ENCODE peak calls at places on chromosomes 6 and 20, in five cellular contexts. Y is suprapubic skin, I is Calu3, X is fibroblast of the aortic adventitia, H is neural crest cell. L is an unnamed sample.

GRCh38 chr6:79421001-79421411 is 116.2 kb downstream of the LCA5 start:
- DNase-seq in Y (no peak), I (no peak), X (peak), H (no peak), L (no peak)

GRCh38 chr20:24490598-24490997 is 21.2 kb downstream of the SYNDIG1 start:
- DNase-seq in Y (no peak), I (no peak), X (no peak), H (no peak), L (no peak)

GRCh38 chr20:52142801-52143200 is 48.8 kb downstream of the ZFP64 start:
- DNase-seq in Y (no peak), I (no peak), X (no peak), H (no peak), L (no peak)

GRCh38 chr20:57261488-57262243 is 4.8 kb downstream of the BMP7 start:
- DNase-seq in Y (no peak), I (no peak), X (no peak), H (no peak), L (no peak)

GRCh38 chr6:72720464-72720863 is 98.6 kb downstream of the KCNQ5 start:
- DNase-seq in Y (no peak), I (no peak), X (peak), H (no peak), L (no peak)

GRCh38 chr20:44079968-44080560 is 106.9 kb downstream of the JPH2 start:
- DNase-seq in Y (no peak), I (no peak), X (peak), H (no peak), L (no peak)

GRCh38 chr20:24916412-24916811 is 32.7 kb upstream of the CST7 start:
- DNase-seq in Y (peak), I (no peak), X (no peak), H (no peak), L (no peak)

GRCh38 chr6:54074591-54075195 is 36.5 kb upstream of the MLIP start:
- DNase-seq in Y (no peak), I (no peak), X (no peak), H (no peak), L (no peak)

GRCh38 chr6:169167581-169168301 is 85.9 kb downstream of the THBS2 start:
- DNase-seq in Y (no peak), I (no peak), X (peak), H (no peak), L (no peak)

GRCh38 chr20:10673831-10674683 is at the start of gene JAG1:
- DNase-seq in Y (peak), I (peak), X (peak), H (peak), L (peak)

GRCh38 chr6:45419574-45420082 is 41.9 kb upstream of the SUPT3H start:
- DNase-seq in Y (no peak), I (peak), X (no peak), H (peak), L (peak)

GRCh38 chr6:154274175-154274574 is 82.4 kb downstream of the IPCEF1 start:
- DNase-seq in Y (no peak), I (no peak), X (no peak), H (no peak), L (no peak)

GRCh38 chr6:154276810-154277577 is 79.6 kb downstream of the IPCEF1 start:
- DNase-seq in Y (no peak), I (no peak), X (peak), H (no peak), L (peak)

DNA sequence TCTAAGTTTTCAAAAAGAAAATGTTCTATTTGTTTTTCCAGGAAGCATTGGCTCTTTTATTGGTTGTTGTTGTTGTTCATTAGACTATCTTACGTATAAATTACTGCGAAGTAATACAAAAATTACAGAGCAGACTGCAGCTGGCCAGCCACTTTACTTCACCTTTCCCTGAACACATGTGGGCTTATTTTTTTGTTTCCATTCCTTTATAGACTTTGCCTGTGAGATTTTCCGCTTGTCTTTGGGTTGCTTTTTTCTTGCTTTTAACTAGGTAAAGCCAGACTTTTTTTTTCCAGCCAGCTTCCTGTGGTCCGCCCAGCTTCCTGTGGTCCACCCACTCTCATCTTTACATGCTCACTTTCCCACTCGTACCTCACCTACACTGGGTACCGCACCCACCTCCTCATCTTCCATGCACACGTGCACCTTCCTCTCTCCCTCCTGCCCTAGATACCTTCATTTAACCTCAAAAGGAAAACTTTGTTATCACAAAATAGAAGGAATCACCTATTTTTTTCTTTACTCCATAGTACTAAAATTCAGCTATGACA is 79.0 kb downstream of the IPCEF1 start:
- DNase-seq in Y (no peak), I (no peak), X (no peak), H (no peak), L (no peak)
- TF ChIP-seq CTCF in Y (no peak), I (no peak), X (no peak), H (no peak), L (peak)

DNA sequence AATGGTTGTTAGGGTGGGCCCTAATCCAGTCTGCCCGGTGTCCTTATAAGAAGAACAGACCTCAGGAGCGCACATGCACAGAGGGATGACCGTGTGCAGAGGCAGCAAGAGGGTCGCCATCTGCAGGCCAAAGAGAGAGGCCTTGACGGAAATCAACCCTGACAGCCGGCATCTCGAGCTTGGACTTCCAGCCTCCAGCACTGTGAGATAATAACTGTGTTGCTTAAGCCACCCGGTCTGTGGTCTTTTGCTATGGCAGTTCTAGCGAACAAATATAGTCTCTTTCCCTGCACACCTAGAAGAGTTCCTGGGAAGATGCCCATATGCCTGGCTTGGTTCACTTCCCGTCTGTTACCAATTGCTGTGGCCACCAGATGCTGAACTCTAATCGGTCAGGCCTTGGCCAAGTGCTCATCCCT is 35.3 kb upstream of the PTGIS start:
- DNase-seq in Y (no peak), I (peak), X (peak), H (no peak), L (no peak)
- TF ChIP-seq CTCF in Y (no peak), I (peak), X (peak), H (peak), L (peak)

GRCh38 chr20:53580376-53581111 is 13.1 kb downstream of the ZNF217 start:
- DNase-seq in Y (no peak), I (no peak), X (peak), H (no peak), L (no peak)
- TF ChIP-seq CTCF in Y (peak), I (peak), X (peak), H (peak), L (no peak)

GRCh38 chr6:1110164-1110563 is 201.7 kb upstream of the FOXQ1 start:
- DNase-seq in Y (no peak), I (peak), X (no peak), H (no peak), L (no peak)
- TF ChIP-seq CTCF in Y (no peak), I (no peak), X (no peak), H (no peak), L (no peak)

DNA sequence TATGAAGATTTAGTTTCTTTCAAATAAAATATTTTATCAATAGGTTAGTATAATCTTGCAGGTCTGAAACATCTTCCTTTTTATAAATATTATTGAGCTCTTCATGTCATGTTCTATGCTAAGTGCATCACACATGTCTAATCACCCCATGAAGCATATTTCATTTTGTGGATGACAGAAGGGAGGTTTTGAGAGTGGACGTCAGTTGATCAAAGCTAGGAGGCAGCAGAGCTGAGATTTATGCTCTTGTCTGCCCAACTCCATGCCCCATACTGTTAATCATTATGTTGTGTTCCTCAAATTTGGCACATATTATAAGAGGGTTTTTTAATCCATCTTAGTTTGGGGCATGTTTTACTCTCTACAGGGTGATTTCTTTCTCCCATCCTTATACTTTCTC is 22.7 kb downstream of the DSE start:
- DNase-seq in Y (no peak), I (no peak), X (no peak), H (no peak), L (no peak)
- TF ChIP-seq CTCF in Y (no peak), I (no peak), X (peak), H (no peak), L (no peak)

DNA sequence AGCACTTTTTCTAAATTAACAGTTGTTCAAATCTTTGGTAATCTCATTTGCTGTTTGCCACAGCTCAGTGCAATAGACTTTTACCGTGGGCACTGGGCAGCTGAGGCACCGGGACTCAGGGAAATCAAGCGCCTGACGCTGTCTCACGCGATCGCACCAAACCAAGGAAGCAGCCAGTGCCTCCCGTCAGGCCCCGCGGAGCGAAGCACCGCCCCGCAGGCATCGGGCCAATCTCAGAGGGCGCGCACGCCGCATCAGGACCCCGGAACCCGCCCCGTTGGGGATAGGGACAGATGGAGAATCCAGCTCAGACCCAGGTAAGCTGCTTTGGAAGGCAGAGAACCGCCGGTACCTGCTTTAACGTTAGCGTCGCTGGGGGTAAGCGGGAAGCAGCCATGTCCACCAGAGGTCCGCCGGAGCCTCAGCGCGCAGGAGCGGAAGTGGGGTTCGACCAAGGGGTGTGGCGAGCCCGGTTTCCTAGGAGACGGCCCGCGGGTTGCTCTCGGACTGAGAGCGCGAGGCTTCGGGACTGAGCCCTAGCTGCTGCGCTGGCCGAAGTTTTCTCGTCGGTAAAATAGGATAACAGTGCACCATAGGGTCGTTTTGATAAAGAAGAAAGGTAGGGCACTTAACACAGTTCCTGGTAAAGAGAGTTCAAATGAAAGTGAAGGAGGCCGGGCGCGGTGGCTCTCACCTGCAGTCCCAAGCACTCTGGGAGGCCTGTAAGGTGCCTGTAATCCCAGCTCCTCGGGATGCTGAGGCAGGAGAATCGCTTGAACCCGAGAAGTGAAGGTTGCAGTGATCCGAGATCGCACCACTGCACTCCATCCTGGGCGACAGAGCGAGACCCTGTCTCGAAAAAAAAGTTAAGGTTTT is at the start of gene LYRM2:
- DNase-seq in Y (peak), I (peak), X (peak), H (peak), L (peak)
- TF ChIP-seq CTCF in Y (no peak), I (no peak), X (peak), H (no peak), L (no peak)

GRCh38 chr6:47079638-47080037 is 37.5 kb upstream of the ADGRF1 start:
- DNase-seq in Y (no peak), I (no peak), X (no peak), H (no peak), L (no peak)
- TF ChIP-seq CTCF in Y (no peak), I (no peak), X (peak), H (peak), L (peak)

GRCh38 chr6:134211297-134211696 is 106.6 kb downstream of the SGK1 start:
- DNase-seq in Y (no peak), I (no peak), X (no peak), H (no peak), L (no peak)
- TF ChIP-seq CTCF in Y (no peak), I (no peak), X (no peak), H (no peak), L (no peak)

GRCh38 chr20:22575737-22576136 is 8.6 kb downstream of the FOXA2 start:
- DNase-seq in Y (no peak), I (no peak), X (no peak), H (no peak), L (no peak)

GRCh38 chr20:22575087-22575721 is 9.2 kb downstream of the FOXA2 start:
- DNase-seq in Y (no peak), I (no peak), X (no peak), H (no peak), L (no peak)

GRCh38 chr20:22572491-22572890 is 11.9 kb downstream of the FOXA2 start:
- DNase-seq in Y (no peak), I (no peak), X (no peak), H (no peak), L (no peak)

GRCh38 chr20:22576273-22576672 is 8.1 kb downstream of the FOXA2 start:
- DNase-seq in Y (no peak), I (no peak), X (no peak), H (no peak), L (no peak)

GRCh38 chr20:22574545-22575086 is 9.8 kb downstream of the FOXA2 start:
- DNase-seq in Y (no peak), I (no peak), X (no peak), H (no peak), L (no peak)
- TF ChIP-seq CTCF in Y (no peak), I (no peak), X (no peak), H (no peak), L (no peak)